ENCODE peak calls at places on chromosomes 7 and 10, in seven cellular contexts. One of them, this sample, is unnamed.

GRCh38 chr10:10677479-10677878 is 340.2 kb upstream of the CELF2 start:
- DNase-seq in GM19239: no peak
- DNase-seq in activated CD4-positive, alpha-beta T cell treated with anti-CD3 and anti-CD28 coated beads for 48 hours: peak; percentile 72
- DNase-seq in astrocyte: peak; percentile 44
- DNase-seq in NCI-H2171 treated with DMSO at 0.1 percent for 48 hours: no peak
- DNase-seq in effector memory CD8-positive, alpha-beta T cell: no peak
- DNase-seq in pancreas: no peak
- DNase-seq in this sample: peak; percentile 80

GRCh38 chr10:70903262-70903921 is 15.0 kb upstream of the PCBD1 start:
- DNase-seq in GM19239: peak; percentile 50
- DNase-seq in activated CD4-positive, alpha-beta T cell treated with anti-CD3 and anti-CD28 coated beads for 48 hours: peak; percentile 50
- DNase-seq in astrocyte: no peak
- DNase-seq in NCI-H2171 treated with DMSO at 0.1 percent for 48 hours: peak; percentile 14
- DNase-seq in effector memory CD8-positive, alpha-beta T cell: peak; percentile 22
- DNase-seq in pancreas: peak; percentile 63
- DNase-seq in this sample: peak; percentile 25

GRCh38 chr7:31000161-31000693 is 36.5 kb downstream of the GHRHR start:
- DNase-seq in GM19239: no peak
- DNase-seq in activated CD4-positive, alpha-beta T cell treated with anti-CD3 and anti-CD28 coated beads for 48 hours: no peak
- DNase-seq in astrocyte: no peak
- DNase-seq in NCI-H2171 treated with DMSO at 0.1 percent for 48 hours: no peak
- DNase-seq in effector memory CD8-positive, alpha-beta T cell: no peak
- DNase-seq in pancreas: no peak
- DNase-seq in this sample: no peak

GRCh38 chr7:157794764-157795101 is 457.9 kb downstream of the DNAJB6 start:
- DNase-seq in GM19239: no peak
- DNase-seq in activated CD4-positive, alpha-beta T cell treated with anti-CD3 and anti-CD28 coated beads for 48 hours: no peak
- DNase-seq in astrocyte: no peak
- DNase-seq in NCI-H2171 treated with DMSO at 0.1 percent for 48 hours: no peak
- DNase-seq in effector memory CD8-positive, alpha-beta T cell: no peak
- DNase-seq in pancreas: no peak
- DNase-seq in this sample: no peak

GRCh38 chr7:12647364-12648219 is 39.8 kb upstream of the ARL4A start:
- DNase-seq in GM19239: no peak
- DNase-seq in activated CD4-positive, alpha-beta T cell treated with anti-CD3 and anti-CD28 coated beads for 48 hours: no peak
- DNase-seq in astrocyte: peak; percentile 76
- DNase-seq in NCI-H2171 treated with DMSO at 0.1 percent for 48 hours: no peak
- DNase-seq in effector memory CD8-positive, alpha-beta T cell: no peak
- DNase-seq in pancreas: no peak
- DNase-seq in this sample: peak; percentile 81

GRCh38 chr10:87942884-87943527 is 79.6 kb downstream of the PTEN start:
- DNase-seq in GM19239: no peak
- DNase-seq in activated CD4-positive, alpha-beta T cell treated with anti-CD3 and anti-CD28 coated beads for 48 hours: no peak
- DNase-seq in astrocyte: no peak
- DNase-seq in NCI-H2171 treated with DMSO at 0.1 percent for 48 hours: no peak
- DNase-seq in effector memory CD8-positive, alpha-beta T cell: no peak
- DNase-seq in pancreas: no peak
- DNase-seq in this sample: no peak

GRCh38 chr10:22333667-22334282 is 11.5 kb upstream of the SPAG6 start:
- DNase-seq in GM19239: no peak
- DNase-seq in activated CD4-positive, alpha-beta T cell treated with anti-CD3 and anti-CD28 coated beads for 48 hours: no peak
- DNase-seq in astrocyte: no peak
- DNase-seq in NCI-H2171 treated with DMSO at 0.1 percent for 48 hours: no peak
- DNase-seq in effector memory CD8-positive, alpha-beta T cell: no peak
- DNase-seq in pancreas: no peak
- DNase-seq in this sample: no peak

GRCh38 chr10:45673074-45673628 is 579 bp upstream of the ZFAND4 start:
- DNase-seq in GM19239: no peak
- DNase-seq in activated CD4-positive, alpha-beta T cell treated with anti-CD3 and anti-CD28 coated beads for 48 hours: no peak
- DNase-seq in astrocyte: peak; percentile 4
- DNase-seq in NCI-H2171 treated with DMSO at 0.1 percent for 48 hours: peak; percentile 42
- DNase-seq in effector memory CD8-positive, alpha-beta T cell: no peak
- DNase-seq in pancreas: peak; percentile 55
- DNase-seq in this sample: no peak

GRCh38 chr10:80279146-80279545 is 10.3 kb downstream of the MAT1A start:
- DNase-seq in GM19239: no peak
- DNase-seq in activated CD4-positive, alpha-beta T cell treated with anti-CD3 and anti-CD28 coated beads for 48 hours: no peak
- DNase-seq in astrocyte: no peak
- DNase-seq in NCI-H2171 treated with DMSO at 0.1 percent for 48 hours: no peak
- DNase-seq in effector memory CD8-positive, alpha-beta T cell: no peak
- DNase-seq in pancreas: no peak
- DNase-seq in this sample: no peak

GRCh38 chr10:131616040-131616439 is 284.8 kb upstream of the PPP2R2D start:
- DNase-seq in GM19239: no peak
- DNase-seq in activated CD4-positive, alpha-beta T cell treated with anti-CD3 and anti-CD28 coated beads for 48 hours: no peak
- DNase-seq in astrocyte: no peak
- DNase-seq in NCI-H2171 treated with DMSO at 0.1 percent for 48 hours: no peak
- DNase-seq in effector memory CD8-positive, alpha-beta T cell: no peak
- DNase-seq in pancreas: no peak
- DNase-seq in this sample: no peak

GRCh38 chr10:7945025-7945424 is 109.5 kb upstream of the GATA3 start:
- DNase-seq in GM19239: no peak
- DNase-seq in activated CD4-positive, alpha-beta T cell treated with anti-CD3 and anti-CD28 coated beads for 48 hours: no peak
- DNase-seq in astrocyte: no peak
- DNase-seq in NCI-H2171 treated with DMSO at 0.1 percent for 48 hours: no peak
- DNase-seq in effector memory CD8-positive, alpha-beta T cell: no peak
- DNase-seq in pancreas: no peak
- DNase-seq in this sample: no peak

GRCh38 chr7:34952822-34953221 is 84.5 kb downstream of the DPY19L1 start:
- DNase-seq in GM19239: no peak
- DNase-seq in activated CD4-positive, alpha-beta T cell treated with anti-CD3 and anti-CD28 coated beads for 48 hours: no peak
- DNase-seq in astrocyte: no peak
- DNase-seq in NCI-H2171 treated with DMSO at 0.1 percent for 48 hours: no peak
- DNase-seq in effector memory CD8-positive, alpha-beta T cell: no peak
- DNase-seq in pancreas: no peak
- DNase-seq in this sample: no peak

GRCh38 chr10:49187950-49188761 is at the start of gene TMEM273:
- DNase-seq in GM19239: no peak
- DNase-seq in activated CD4-positive, alpha-beta T cell treated with anti-CD3 and anti-CD28 coated beads for 48 hours: peak; percentile 25
- DNase-seq in astrocyte: peak; percentile 18
- DNase-seq in NCI-H2171 treated with DMSO at 0.1 percent for 48 hours: no peak
- DNase-seq in effector memory CD8-positive, alpha-beta T cell: peak; percentile 25
- DNase-seq in pancreas: no peak
- DNase-seq in this sample: no peak

GRCh38 chr7:6290345-6290744 is 17.9 kb upstream of the CYTH3 start:
- DNase-seq in GM19239: no peak
- DNase-seq in activated CD4-positive, alpha-beta T cell treated with anti-CD3 and anti-CD28 coated beads for 48 hours: no peak
- DNase-seq in astrocyte: no peak
- DNase-seq in NCI-H2171 treated with DMSO at 0.1 percent for 48 hours: no peak
- DNase-seq in effector memory CD8-positive, alpha-beta T cell: no peak
- DNase-seq in pancreas: no peak
- DNase-seq in this sample: no peak

GRCh38 chr10:14040787-14041631 is 289.7 kb downstream of the FRMD4A start:
- DNase-seq in GM19239: no peak
- DNase-seq in activated CD4-positive, alpha-beta T cell treated with anti-CD3 and anti-CD28 coated beads for 48 hours: no peak
- DNase-seq in astrocyte: no peak
- DNase-seq in NCI-H2171 treated with DMSO at 0.1 percent for 48 hours: no peak
- DNase-seq in effector memory CD8-positive, alpha-beta T cell: no peak
- DNase-seq in pancreas: no peak
- DNase-seq in this sample: no peak

GRCh38 chr7:5582532-5582935 is 158.9 kb upstream of the TNRC18 start:
- DNase-seq in GM19239: no peak
- DNase-seq in activated CD4-positive, alpha-beta T cell treated with anti-CD3 and anti-CD28 coated beads for 48 hours: no peak
- DNase-seq in astrocyte: no peak
- DNase-seq in NCI-H2171 treated with DMSO at 0.1 percent for 48 hours: no peak
- DNase-seq in effector memory CD8-positive, alpha-beta T cell: no peak
- DNase-seq in pancreas: no peak
- DNase-seq in this sample: no peak

GRCh38 chr7:50353201-50353600 is 48.7 kb downstream of the IKZF1 start:
- DNase-seq in GM19239: no peak
- DNase-seq in activated CD4-positive, alpha-beta T cell treated with anti-CD3 and anti-CD28 coated beads for 48 hours: peak; percentile 36
- DNase-seq in astrocyte: no peak
- DNase-seq in NCI-H2171 treated with DMSO at 0.1 percent for 48 hours: no peak
- DNase-seq in effector memory CD8-positive, alpha-beta T cell: no peak
- DNase-seq in pancreas: no peak
- DNase-seq in this sample: no peak

GRCh38 chr10:70540089-70540788 is 61.7 kb downstream of the PALD1 start:
- DNase-seq in GM19239: peak; percentile 46
- DNase-seq in activated CD4-positive, alpha-beta T cell treated with anti-CD3 and anti-CD28 coated beads for 48 hours: peak; percentile 35
- DNase-seq in astrocyte: no peak
- DNase-seq in NCI-H2171 treated with DMSO at 0.1 percent for 48 hours: no peak
- DNase-seq in effector memory CD8-positive, alpha-beta T cell: no peak
- DNase-seq in pancreas: no peak
- DNase-seq in this sample: no peak

GRCh38 chr7:36448781-36449379 is 59.2 kb downstream of the ANLN start:
- DNase-seq in GM19239: no peak
- DNase-seq in activated CD4-positive, alpha-beta T cell treated with anti-CD3 and anti-CD28 coated beads for 48 hours: no peak
- DNase-seq in astrocyte: peak; percentile 42
- DNase-seq in NCI-H2171 treated with DMSO at 0.1 percent for 48 hours: no peak
- DNase-seq in effector memory CD8-positive, alpha-beta T cell: no peak
- DNase-seq in pancreas: no peak
- DNase-seq in this sample: peak; percentile 25

GRCh38 chr10:80416401-80417098 is 8.2 kb downstream of the PRXL2A start:
- DNase-seq in GM19239: no peak
- DNase-seq in activated CD4-positive, alpha-beta T cell treated with anti-CD3 and anti-CD28 coated beads for 48 hours: no peak
- DNase-seq in astrocyte: peak; percentile 16
- DNase-seq in NCI-H2171 treated with DMSO at 0.1 percent for 48 hours: peak; percentile 75
- DNase-seq in effector memory CD8-positive, alpha-beta T cell: no peak
- DNase-seq in pancreas: no peak
- DNase-seq in this sample: peak; percentile 20

GRCh38 chr10:30705086-30705624 is 75.6 kb upstream of the LYZL2 start:
- DNase-seq in GM19239: no peak
- DNase-seq in activated CD4-positive, alpha-beta T cell treated with anti-CD3 and anti-CD28 coated beads for 48 hours: peak; percentile 55
- DNase-seq in astrocyte: no peak
- DNase-seq in NCI-H2171 treated with DMSO at 0.1 percent for 48 hours: peak; percentile 29
- DNase-seq in effector memory CD8-positive, alpha-beta T cell: peak; percentile 16
- DNase-seq in pancreas: no peak
- DNase-seq in this sample: no peak

GRCh38 chr7:4744391-4745264 is 30.8 kb upstream of the AP5Z1 start:
- DNase-seq in GM19239: peak; percentile 74
- DNase-seq in activated CD4-positive, alpha-beta T cell treated with anti-CD3 and anti-CD28 coated beads for 48 hours: peak; percentile 77
- DNase-seq in astrocyte: peak; percentile 99
- DNase-seq in NCI-H2171 treated with DMSO at 0.1 percent for 48 hours: peak; percentile 97
- DNase-seq in effector memory CD8-positive, alpha-beta T cell: peak; percentile 63
- DNase-seq in pancreas: peak; percentile 97
- DNase-seq in this sample: peak; percentile 99

GRCh38 chr10:69696073-69696731 is 66.2 kb downstream of the FAM241B start:
- DNase-seq in GM19239: no peak
- DNase-seq in activated CD4-positive, alpha-beta T cell treated with anti-CD3 and anti-CD28 coated beads for 48 hours: peak; percentile 35
- DNase-seq in astrocyte: peak; percentile 90
- DNase-seq in NCI-H2171 treated with DMSO at 0.1 percent for 48 hours: no peak
- DNase-seq in effector memory CD8-positive, alpha-beta T cell: no peak
- DNase-seq in pancreas: no peak
- DNase-seq in this sample: peak; percentile 92

GRCh38 chr7:151889406-151890354 is 12.8 kb upstream of the PRKAG2 start:
- DNase-seq in GM19239: no peak
- DNase-seq in activated CD4-positive, alpha-beta T cell treated with anti-CD3 and anti-CD28 coated beads for 48 hours: no peak
- DNase-seq in astrocyte: no peak
- DNase-seq in NCI-H2171 treated with DMSO at 0.1 percent for 48 hours: no peak
- DNase-seq in effector memory CD8-positive, alpha-beta T cell: no peak
- DNase-seq in pancreas: no peak
- DNase-seq in this sample: no peak

GRCh38 chr7:20307901-20308300 is 22.8 kb upstream of the ITGB8 start:
- DNase-seq in GM19239: no peak
- DNase-seq in activated CD4-positive, alpha-beta T cell treated with anti-CD3 and anti-CD28 coated beads for 48 hours: no peak
- DNase-seq in astrocyte: peak; percentile 78
- DNase-seq in NCI-H2171 treated with DMSO at 0.1 percent for 48 hours: no peak
- DNase-seq in effector memory CD8-positive, alpha-beta T cell: no peak
- DNase-seq in pancreas: no peak
- DNase-seq in this sample: no peak

GRCh38 chr7:20783716-20784310 is 2.9 kb downstream of the SP8 start:
- DNase-seq in GM19239: peak; percentile 37
- DNase-seq in activated CD4-positive, alpha-beta T cell treated with anti-CD3 and anti-CD28 coated beads for 48 hours: peak; percentile 39
- DNase-seq in astrocyte: no peak
- DNase-seq in NCI-H2171 treated with DMSO at 0.1 percent for 48 hours: no peak
- DNase-seq in effector memory CD8-positive, alpha-beta T cell: no peak
- DNase-seq in pancreas: no peak
- DNase-seq in this sample: no peak

This sample was measured in brain microvascular endothelial cell.